ENCODE peak calls at places on chromosomes 13 and 19, in five cellular contexts. I, E, S, K and V are unnamed samples.

GRCh38 chr13:91025442-91025841 is 322.0 kb upstream of the MIR17HG start:
- DNase-seq in I (no peak), E (no peak), S (no peak), K (no peak), V (no peak)

GRCh38 chr19:821228-821975 is at the start of gene PLPPR3:
- DNase-seq in I (no peak), E (peak), S (no peak), K (no peak), V (no peak)

GRCh38 chr19:46812898-46813569 is 24.6 kb upstream of the SLC1A5 start:
- DNase-seq in I (no peak), E (peak), S (peak), K (no peak), V (no peak)

GRCh38 chr13:29227560-29227959 is 367.9 kb downstream of the SLC7A1 start:
- DNase-seq in I (no peak), E (no peak), S (no peak), K (no peak), V (no peak)

GRCh38 chr13:97911311-97912138 is 42.0 kb upstream of the IPO5 start:
- DNase-seq in I (no peak), E (no peak), S (no peak), K (peak), V (peak)

GRCh38 chr13:50124536-50125305 is 109.5 kb downstream of the KCNRG start:
- DNase-seq in I (peak), E (peak), S (peak), K (peak), V (no peak)

GRCh38 chr13:24652346-24652745 is 27.9 kb upstream of the ATP12A start:
- DNase-seq in I (no peak), E (no peak), S (no peak), K (no peak), V (no peak)

GRCh38 chr19:42010245-42011126 is 16.5 kb upstream of the ATP1A3 start:
- DNase-seq in I (peak), E (no peak), S (no peak), K (no peak), V (no peak)

GRCh38 chr19:49421039-49421877 is 2.0 kb downstream of the PTH2 start:
- DNase-seq in I (peak), E (peak), S (peak), K (no peak), V (peak)

GRCh38 chr13:79338343-79338742 is 67.7 kb downstream of the RBM26 start:
- DNase-seq in I (no peak), E (no peak), S (no peak), K (no peak), V (no peak)

GRCh38 chr13:95133498-95133897 is 167.8 kb downstream of the ABCC4 start:
- DNase-seq in I (no peak), E (no peak), S (no peak), K (no peak), V (no peak)
- H3K27ac ChIP-seq in I (no peak), E (no peak), S (no peak), K (no peak), V (no peak)

GRCh38 chr19:37983153-37983552 is 76.1 kb downstream of the SIPA1L3 start:
- DNase-seq in I (peak), E (no peak), S (no peak), K (no peak), V (no peak)
- H3K27ac ChIP-seq in I (no peak), E (no peak), S (no peak), K (no peak), V (no peak)

DNA sequence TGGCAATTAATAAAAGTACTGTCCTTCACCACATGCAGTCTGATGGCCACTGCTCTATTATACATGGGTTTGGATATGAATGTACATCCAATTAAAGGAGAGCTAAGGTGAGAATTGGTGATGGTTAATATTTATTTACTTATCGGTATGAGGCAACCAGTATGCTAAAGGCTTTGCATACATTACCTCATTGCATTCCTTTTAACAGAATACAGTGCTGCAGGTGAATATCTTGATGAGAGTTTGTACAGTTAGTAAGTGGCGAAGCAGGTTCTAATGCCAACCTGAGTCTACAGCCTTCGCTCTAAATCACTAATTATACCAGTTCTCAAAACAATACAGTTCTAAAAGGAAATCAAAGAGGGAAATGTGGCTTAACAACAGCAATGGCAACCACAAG is 284.1 kb downstream of the ITGBL1 start:
- DNase-seq in I (no peak), E (no peak), S (no peak), K (peak), V (no peak)
- H3K27ac ChIP-seq in I (no peak), E (no peak), S (no peak), K (no peak), V (no peak)

GRCh38 chr13:32587014-32587773 is 942 bp downstream of the PDS5B start:
- DNase-seq in I (peak), E (peak), S (peak), K (peak), V (peak)

GRCh38 chr13:32582991-32583390 is 3.3 kb upstream of the PDS5B start:
- DNase-seq in I (no peak), E (no peak), S (no peak), K (no peak), V (no peak)

GRCh38 chr13:32586022-32586900 is at the start of gene PDS5B:
- DNase-seq in I (peak), E (peak), S (peak), K (peak), V (peak)

GRCh38 chr13:32587774-32588165 is 1.5 kb downstream of the PDS5B start:
- DNase-seq in I (peak), E (no peak), S (no peak), K (peak), V (peak)

DNA sequence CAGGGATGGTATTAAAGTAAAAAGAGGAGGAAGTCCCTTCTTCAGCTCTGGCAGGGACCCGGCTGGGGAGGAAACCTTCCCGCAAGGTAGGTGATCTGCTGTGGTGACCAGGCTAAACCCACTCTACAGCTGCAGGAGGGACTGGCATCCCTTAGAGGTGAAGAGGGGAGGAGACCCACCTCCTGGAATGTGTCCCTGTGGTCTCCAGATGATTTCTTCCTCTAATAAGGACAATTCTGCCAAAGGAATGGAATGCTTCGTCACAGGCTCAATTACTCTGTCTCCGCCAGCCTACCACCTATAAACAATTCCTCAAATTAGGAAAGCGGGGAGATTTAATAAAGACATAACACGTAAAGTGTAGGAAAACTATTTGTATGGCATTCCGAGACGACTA is 629 bp upstream of the PDS5B start:
- DNase-seq in I (no peak), E (peak), S (no peak), K (no peak), V (peak)
- H3K27ac ChIP-seq in I (peak), E (no peak), S (peak), K (no peak), V (peak)

GRCh38 chr13:27170221-27170520 is 1.4 kb downstream of the USP12 start:
- DNase-seq in I (peak), E (no peak), S (no peak), K (peak), V (peak)
- H3K27ac ChIP-seq in I (peak), E (no peak), S (peak), K (peak), V (peak)

DNA sequence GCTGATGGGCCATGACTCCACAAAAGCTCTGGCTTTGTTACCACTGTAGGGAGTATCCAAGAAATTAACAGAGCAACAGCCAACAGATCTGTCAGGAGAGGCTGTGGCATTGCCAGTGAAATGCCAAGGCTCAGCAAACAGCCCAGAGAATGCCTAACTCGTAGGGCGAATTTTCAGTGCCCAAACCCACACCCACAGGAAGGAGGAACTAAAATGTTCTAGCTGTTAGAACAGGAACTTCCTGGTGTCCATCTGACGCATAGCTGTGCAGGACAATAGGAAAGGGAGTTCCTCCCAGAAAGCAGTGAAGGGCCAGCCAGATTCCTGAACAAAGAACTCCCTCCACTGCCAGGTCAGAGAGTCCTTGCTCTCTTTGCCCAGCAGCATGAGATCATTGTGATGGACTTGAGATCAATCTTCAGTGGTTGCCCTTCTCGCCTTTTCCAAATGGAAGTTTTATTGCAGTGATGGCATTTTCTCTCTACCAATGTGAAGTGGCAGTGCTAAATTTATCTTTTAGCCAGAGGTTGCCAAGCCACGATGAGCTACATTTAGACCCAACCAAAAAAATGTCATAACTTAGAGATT is 224.2 kb upstream of the STARD13 start:
- DNase-seq in I (peak), E (peak), S (peak), K (no peak), V (no peak)
- H3K27ac ChIP-seq in I (no peak), E (peak), S (peak), K (no peak), V (no peak)

GRCh38 chr19:2960120-2960519 is 15.3 kb upstream of the ZNF77 start:
- DNase-seq in I (no peak), E (no peak), S (no peak), K (no peak), V (no peak)
- H3K27ac ChIP-seq in I (no peak), E (no peak), S (no peak), K (no peak), V (no peak)

DNA sequence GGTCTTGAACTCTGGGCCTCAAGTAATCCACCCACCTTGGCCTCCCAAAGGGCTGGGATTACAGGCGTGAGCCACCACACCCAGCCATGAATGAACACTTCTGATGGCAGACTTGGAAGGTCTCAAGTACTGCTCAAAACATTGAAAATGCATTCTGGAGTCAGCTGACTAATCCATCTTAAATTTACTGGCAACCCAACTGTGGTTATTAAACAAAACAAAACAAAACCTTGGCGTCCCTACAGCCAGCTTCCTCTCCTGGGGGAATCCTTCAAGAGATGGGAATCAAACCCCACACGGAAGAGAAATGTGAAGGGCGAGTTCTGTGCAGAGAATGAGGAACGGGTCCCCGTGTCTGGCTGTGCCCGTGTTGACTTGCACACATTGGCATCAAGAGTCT is 3.4 kb downstream of the MAP2K2 start:
- DNase-seq in I (peak), E (no peak), S (no peak), K (no peak), V (peak)
- H3K27ac ChIP-seq in I (no peak), E (no peak), S (no peak), K (no peak), V (no peak)

DNA sequence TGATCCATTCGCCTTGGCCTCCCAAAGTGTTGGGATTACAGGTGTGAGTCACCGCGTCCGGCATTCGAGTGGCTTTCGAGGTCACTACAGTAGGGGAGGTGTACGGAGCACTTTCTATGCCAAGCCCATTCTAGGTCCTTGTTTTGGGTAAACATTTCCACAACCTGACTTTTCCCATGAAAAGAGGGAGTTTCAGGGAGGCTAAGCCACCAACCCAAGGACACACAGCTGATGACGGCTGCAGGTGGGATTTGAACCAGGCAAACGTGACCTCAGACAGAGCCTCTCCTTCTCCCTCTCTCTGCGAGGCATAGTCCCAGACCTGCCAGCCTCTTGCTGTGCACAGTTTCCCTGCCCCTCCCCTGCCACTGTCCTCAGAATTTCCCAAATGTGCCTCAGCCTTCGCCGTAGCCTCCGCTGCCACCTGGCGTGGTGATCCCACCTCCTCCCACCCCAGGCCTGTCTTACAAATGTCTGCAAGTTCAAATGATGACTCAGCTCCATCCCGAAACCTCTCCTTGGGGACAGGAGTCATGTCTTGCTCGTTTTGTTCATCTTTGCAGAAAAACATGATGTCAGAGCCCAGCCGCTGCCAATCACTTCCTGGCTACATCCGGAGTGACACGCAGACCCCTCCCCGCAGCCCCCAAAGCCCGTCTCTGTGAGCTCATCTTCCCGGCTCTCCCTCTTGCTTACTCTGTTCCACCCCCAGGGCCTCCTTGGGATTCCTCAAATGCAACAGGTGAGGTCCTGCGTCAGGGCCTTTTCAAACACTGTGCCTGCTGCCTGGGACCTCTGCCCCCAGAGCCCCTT is 6.6 kb upstream of the GADD45B start:
- DNase-seq in I (peak), E (no peak), S (no peak), K (peak), V (peak)
- H3K27ac ChIP-seq in I (no peak), E (no peak), S (no peak), K (peak), V (peak)